ENCODE peak calls at places on chromosomes 12 and 14, in eight cellular contexts. Q is astrocyte of the spinal cord, F is lung, C is neural progenitor cell, E is brain microvascular endothelial cell, U is GM12865, D is body of pancreas, L is SK-N-SH. Y is an unnamed sample.

GRCh38 chr14:90681889-90682429 is 134.3 kb downstream of the TTC7B start:
- DNase-seq in E (no peak), C (no peak), Q (no peak), L (no peak), F (no peak), D (no peak), U (no peak), Y (no peak)

GRCh38 chr14:50603565-50603964 is 43.6 kb downstream of the ATL1 start:
- DNase-seq in F (no peak), Q (no peak), L (no peak), U (no peak), C (no peak), E (peak; percentile 20), D (peak; percentile 6), Y (no peak)

GRCh38 chr14:72907327-72907826 is 13.5 kb upstream of the DPF3 start:
- DNase-seq in F (no peak), D (no peak), Q (no peak), L (no peak), U (no peak), C (no peak), E (no peak), Y (no peak)

GRCh38 chr14:34387974-34388533 is 74.0 kb downstream of the SPTSSA start:
- DNase-seq in D (no peak), F (no peak), E (no peak), C (no peak), U (no peak), Q (no peak), L (no peak), Y (no peak)

GRCh38 chr14:56515739-56516138 is 63.9 kb upstream of the TMEM260 start:
- DNase-seq in Q (no peak), E (no peak), F (no peak), L (no peak), U (no peak), C (no peak), D (no peak), Y (no peak)

GRCh38 chr12:107917912-107918800 is 143.7 kb downstream of the ASCL4 start:
- DNase-seq in L (peak; percentile 69), F (no peak), U (peak; percentile 51), E (peak; percentile 10), D (peak; percentile 39), C (peak; percentile 69), Q (peak; percentile 7), Y (peak; percentile 3)

GRCh38 chr14:21503376-21503775 is 7.8 kb downstream of the METTL3 start:
- DNase-seq in Q (no peak), E (no peak), F (no peak), C (no peak), U (no peak), D (no peak), L (no peak), Y (no peak)

GRCh38 chr14:25537846-25538455 is 488.0 kb upstream of the STXBP6 start:
- DNase-seq in F (no peak), Q (no peak), U (peak; percentile 0), D (peak; percentile 37), C (peak; percentile 66), E (no peak), L (peak; percentile 26), Y (no peak)

GRCh38 chr12:31393004-31393550 is 67.1 kb upstream of the SINHCAF start:
- DNase-seq in E (no peak), D (no peak), U (no peak), Q (no peak), F (no peak), L (no peak), C (no peak), Y (no peak)

GRCh38 chr12:27650011-27650410 is 46.2 kb upstream of the REP15 start:
- DNase-seq in U (no peak), F (no peak), D (no peak), E (no peak), L (no peak), C (no peak), Q (no peak), Y (no peak)

GRCh38 chr12:27657296-27657695 is 39.0 kb upstream of the REP15 start:
- DNase-seq in C (no peak), Q (no peak), E (peak; percentile 29), L (no peak), D (no peak), U (no peak), F (no peak), Y (no peak)

GRCh38 chr12:27651201-27651600 is 45.0 kb upstream of the REP15 start:
- DNase-seq in C (no peak), D (no peak), U (no peak), E (no peak), Q (no peak), L (no peak), F (no peak), Y (no peak)

GRCh38 chr12:27653661-27654060 is 42.6 kb upstream of the REP15 start:
- DNase-seq in E (no peak), F (no peak), C (no peak), U (no peak), D (no peak), Q (no peak), L (no peak), Y (no peak)

DNA sequence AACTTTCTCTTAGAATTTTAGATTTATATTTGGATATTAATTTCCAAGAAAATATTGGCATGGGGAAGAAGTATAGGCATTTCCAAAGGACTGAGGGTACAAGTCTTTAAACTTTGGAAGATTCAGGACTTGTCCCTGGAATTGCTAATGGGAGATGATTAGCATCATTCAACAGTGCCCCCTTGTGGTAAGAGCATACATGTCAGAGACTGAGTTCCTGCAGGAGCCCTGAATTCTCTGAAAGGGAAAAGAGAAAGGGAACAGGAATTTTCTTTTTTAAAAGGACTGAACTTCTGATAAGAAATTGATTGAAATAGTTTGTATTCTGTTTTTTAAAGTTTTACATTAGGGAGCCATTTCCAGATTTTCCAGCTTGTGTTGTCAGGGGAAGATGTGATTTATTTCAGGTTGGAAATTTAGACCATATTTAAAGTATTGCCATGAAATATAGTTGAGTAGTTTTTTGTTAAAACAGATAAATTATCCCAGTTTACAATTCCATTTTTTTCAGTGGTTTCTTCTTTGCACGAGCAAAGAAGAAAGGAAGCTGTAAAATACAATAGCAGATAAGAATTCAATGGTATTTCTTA is 44.0 kb upstream of the REP15 start:
- DNase-seq in D (peak; percentile 75), C (peak; percentile 92), E (peak; percentile 80), Q (peak; percentile 86), U (peak; percentile 68), F (peak; percentile 50), L (peak; percentile 54), Y (peak; percentile 84)
- H3K4me3 ChIP-seq in D (no peak overlapping the region), C (no peak overlapping the region), E (no peak overlapping the region), Q (no peak overlapping the region), U (no peak overlapping the region), F (no peak overlapping the region), L (peak overlapping the region; percentile 51), Y (no peak overlapping the region)

GRCh38 chr12:19186722-19187661 is 57.5 kb downstream of the PLEKHA5 start:
- DNase-seq in E (no peak), U (peak; percentile 50), C (peak; percentile 65), D (peak; percentile 13), L (peak; percentile 38), F (no peak), Q (peak; percentile 71), Y (peak; percentile 32)
- TF ChIP-seq CTCF in E (peak; percentile 56), U (peak; percentile 41), C (peak; percentile 75), D (peak; percentile 66), L (peak; percentile 81), F (peak; percentile 27), Q (peak; percentile 43), Y (peak; percentile 35)

GRCh38 chr12:57737467-57738141 is 938 bp downstream of the AGAP2 start:
- DNase-seq in E (no peak), Q (no peak), U (no peak), C (peak; percentile 80), L (peak; percentile 84), D (no peak), F (no peak), Y (no peak)

GRCh38 chr12:57735198-57735855 is 3.2 kb downstream of the AGAP2 start:
- DNase-seq in D (no peak), F (no peak), L (peak; percentile 61), Q (no peak), E (no peak), U (no peak), C (peak; percentile 69), Y (no peak)

GRCh38 chr12:57736743-57737466 is 1.6 kb downstream of the AGAP2 start:
- DNase-seq in D (no peak), U (no peak), E (no peak), F (no peak), L (no peak), Q (no peak), C (peak; percentile 33), Y (no peak)

GRCh38 chr12:57734586-57734985 is 4.0 kb downstream of the AGAP2 start:
- DNase-seq in E (no peak), U (no peak), C (no peak), D (no peak), L (no peak), F (no peak), Q (no peak), Y (no peak)

GRCh38 chr12:57735952-57736742 is 2.4 kb downstream of the AGAP2 start:
- DNase-seq in C (peak; percentile 80), L (peak; percentile 87), E (no peak), U (no peak), Q (no peak), D (no peak), F (no peak), Y (no peak)
- H3K4me3 ChIP-seq in C (peak overlapping the region; percentile 44), L (peak overlapping the region; percentile 32), E (peak overlapping the region; percentile 29), U (no peak overlapping the region), Q (peak overlapping the region; percentile 12), D (no peak overlapping the region), F (no peak overlapping the region), Y (peak overlapping the region; percentile 27)

GRCh38 chr12:91144053-91144452 is 32.8 kb upstream of the LUM start:
- DNase-seq in D (no peak), F (no peak), L (no peak), E (no peak), C (no peak), Q (peak; percentile 51), U (no peak), Y (no peak)
- TF ChIP-seq CTCF in D (no peak), F (no peak), L (no peak), E (no peak), C (no peak), Q (no peak), U (no peak), Y (no peak)

Y was measured in HFF-Myc.